ENCODE peak calls at places on chromosomes 3 and 15, in seven cellular contexts. One of them, this sample, is unnamed.

GRCh38 chr15:72179950-72180581 is 17.5 kb downstream of the GRAMD2A start:
- DNase-seq in WERI-Rb-1: peak
- DNase-seq in CD8-positive, alpha-beta memory T cell: no peak
- DNase-seq in astrocyte of the spinal cord: no peak
- DNase-seq in thoracic aorta: no peak
- DNase-seq in thyroid gland: peak
- DNase-seq in AG04450: no peak
- DNase-seq in this sample: no peak

GRCh38 chr3:108136888-108137814 is 46.3 kb upstream of the CD47 start:
- DNase-seq in thyroid gland: peak
- DNase-seq in astrocyte of the spinal cord: no peak
- DNase-seq in AG04450: no peak
- DNase-seq in WERI-Rb-1: no peak
- DNase-seq in thoracic aorta: no peak
- DNase-seq in CD8-positive, alpha-beta memory T cell: no peak
- DNase-seq in this sample: no peak

GRCh38 chr3:133445111-133445510 is 45.3 kb downstream of the BFSP2 start:
- DNase-seq in thoracic aorta: no peak
- DNase-seq in AG04450: no peak
- DNase-seq in WERI-Rb-1: no peak
- DNase-seq in thyroid gland: no peak
- DNase-seq in CD8-positive, alpha-beta memory T cell: no peak
- DNase-seq in astrocyte of the spinal cord: no peak
- DNase-seq in this sample: no peak

GRCh38 chr3:159169828-159170227 is 368.0 kb downstream of the MFSD1 start:
- DNase-seq in AG04450: peak
- DNase-seq in thyroid gland: no peak
- DNase-seq in WERI-Rb-1: no peak
- DNase-seq in astrocyte of the spinal cord: peak
- DNase-seq in CD8-positive, alpha-beta memory T cell: no peak
- DNase-seq in thoracic aorta: no peak
- DNase-seq in this sample: no peak

GRCh38 chr15:57227181-57227580 is 149.1 kb upstream of the CGNL1 start:
- DNase-seq in WERI-Rb-1: no peak
- DNase-seq in astrocyte of the spinal cord: no peak
- DNase-seq in thyroid gland: no peak
- DNase-seq in AG04450: no peak
- DNase-seq in thoracic aorta: no peak
- DNase-seq in CD8-positive, alpha-beta memory T cell: no peak
- DNase-seq in this sample: no peak

GRCh38 chr3:184234224-184234623 is 4.8 kb downstream of the VWA5B2 start:
- DNase-seq in WERI-Rb-1: peak
- DNase-seq in astrocyte of the spinal cord: peak
- DNase-seq in AG04450: peak
- DNase-seq in CD8-positive, alpha-beta memory T cell: no peak
- DNase-seq in thoracic aorta: no peak
- DNase-seq in thyroid gland: peak
- DNase-seq in this sample: peak

GRCh38 chr15:58724471-58724870 is 25.0 kb downstream of the ADAM10 start:
- DNase-seq in thyroid gland: peak
- DNase-seq in CD8-positive, alpha-beta memory T cell: peak
- DNase-seq in WERI-Rb-1: no peak
- DNase-seq in AG04450: no peak
- DNase-seq in astrocyte of the spinal cord: peak
- DNase-seq in thoracic aorta: no peak
- DNase-seq in this sample: no peak

GRCh38 chr15:69883306-69883705 is 214.4 kb downstream of the TLE3 start:
- DNase-seq in astrocyte of the spinal cord: no peak
- DNase-seq in thyroid gland: no peak
- DNase-seq in thoracic aorta: no peak
- DNase-seq in AG04450: no peak
- DNase-seq in WERI-Rb-1: no peak
- DNase-seq in CD8-positive, alpha-beta memory T cell: no peak
- DNase-seq in this sample: no peak

GRCh38 chr15:61651267-61651666 is 409.0 kb downstream of the VPS13C start:
- DNase-seq in thoracic aorta: no peak
- DNase-seq in WERI-Rb-1: no peak
- DNase-seq in CD8-positive, alpha-beta memory T cell: no peak
- DNase-seq in AG04450: no peak
- DNase-seq in astrocyte of the spinal cord: peak
- DNase-seq in thyroid gland: no peak
- DNase-seq in this sample: no peak

GRCh38 chr3:15042936-15043335 is 22.2 kb downstream of the MRPS25 start:
- DNase-seq in WERI-Rb-1: no peak
- DNase-seq in AG04450: no peak
- DNase-seq in thyroid gland: no peak
- DNase-seq in astrocyte of the spinal cord: peak
- DNase-seq in thoracic aorta: no peak
- DNase-seq in CD8-positive, alpha-beta memory T cell: no peak
- DNase-seq in this sample: no peak

GRCh38 chr3:9536212-9536611 is 17.4 kb downstream of the LHFPL4 start:
- DNase-seq in astrocyte of the spinal cord: no peak
- DNase-seq in WERI-Rb-1: no peak
- DNase-seq in AG04450: no peak
- DNase-seq in thyroid gland: no peak
- DNase-seq in thoracic aorta: no peak
- DNase-seq in CD8-positive, alpha-beta memory T cell: no peak
- DNase-seq in this sample: no peak

GRCh38 chr15:92921215-92922131 is 21.3 kb downstream of the CHD2 start:
- DNase-seq in astrocyte of the spinal cord: peak
- DNase-seq in WERI-Rb-1: no peak
- DNase-seq in AG04450: no peak
- DNase-seq in thoracic aorta: no peak
- DNase-seq in thyroid gland: no peak
- DNase-seq in CD8-positive, alpha-beta memory T cell: no peak
- DNase-seq in this sample: no peak

GRCh38 chr15:55279746-55280351 is 9.8 kb downstream of the RAB27A start:
- DNase-seq in CD8-positive, alpha-beta memory T cell: peak
- DNase-seq in thyroid gland: no peak
- DNase-seq in WERI-Rb-1: no peak
- DNase-seq in thoracic aorta: no peak
- DNase-seq in AG04450: peak
- DNase-seq in astrocyte of the spinal cord: peak
- DNase-seq in this sample: no peak

GRCh38 chr15:85709250-85709649 is 85.5 kb downstream of the KLHL25 start:
- DNase-seq in CD8-positive, alpha-beta memory T cell: no peak
- DNase-seq in AG04450: no peak
- DNase-seq in thyroid gland: peak
- DNase-seq in thoracic aorta: no peak
- DNase-seq in WERI-Rb-1: no peak
- DNase-seq in astrocyte of the spinal cord: no peak
- DNase-seq in this sample: no peak

GRCh38 chr15:85706779-85707518 is 87.8 kb downstream of the KLHL25 start:
- DNase-seq in WERI-Rb-1: no peak
- DNase-seq in CD8-positive, alpha-beta memory T cell: peak
- DNase-seq in AG04450: no peak
- DNase-seq in thyroid gland: no peak
- DNase-seq in thoracic aorta: no peak
- DNase-seq in astrocyte of the spinal cord: peak
- DNase-seq in this sample: no peak

GRCh38 chr15:85707519-85708338 is 87.0 kb downstream of the KLHL25 start:
- DNase-seq in thyroid gland: peak
- DNase-seq in thoracic aorta: no peak
- DNase-seq in WERI-Rb-1: no peak
- DNase-seq in CD8-positive, alpha-beta memory T cell: no peak
- DNase-seq in AG04450: no peak
- DNase-seq in astrocyte of the spinal cord: peak
- DNase-seq in this sample: no peak

GRCh38 chr15:85710340-85710842 is 84.3 kb downstream of the KLHL25 start:
- DNase-seq in thoracic aorta: no peak
- DNase-seq in astrocyte of the spinal cord: no peak
- DNase-seq in AG04450: no peak
- DNase-seq in thyroid gland: no peak
- DNase-seq in WERI-Rb-1: no peak
- DNase-seq in CD8-positive, alpha-beta memory T cell: no peak
- DNase-seq in this sample: no peak

GRCh38 chr15:85708402-85708932 is 86.3 kb downstream of the KLHL25 start:
- DNase-seq in thyroid gland: peak
- DNase-seq in CD8-positive, alpha-beta memory T cell: no peak
- DNase-seq in WERI-Rb-1: no peak
- DNase-seq in astrocyte of the spinal cord: no peak
- DNase-seq in thoracic aorta: no peak
- DNase-seq in AG04450: no peak
- DNase-seq in this sample: no peak
- H3K4me3 ChIP-seq in thyroid gland: no peak
- H3K4me3 ChIP-seq in CD8-positive, alpha-beta memory T cell: peak
- H3K4me3 ChIP-seq in WERI-Rb-1: no peak
- H3K4me3 ChIP-seq in astrocyte of the spinal cord: no peak
- H3K4me3 ChIP-seq in thoracic aorta: peak
- H3K4me3 ChIP-seq in AG04450: no peak
- H3K4me3 ChIP-seq in this sample: no peak

GRCh38 chr3:131711114-131711786 is 208.5 kb upstream of the MRPL3 start:
- DNase-seq in thyroid gland: no peak
- DNase-seq in astrocyte of the spinal cord: no peak
- DNase-seq in CD8-positive, alpha-beta memory T cell: no peak
- DNase-seq in AG04450: no peak
- DNase-seq in thoracic aorta: no peak
- DNase-seq in WERI-Rb-1: no peak
- DNase-seq in this sample: no peak

GRCh38 chr3:131712662-131713061 is 209.9 kb upstream of the MRPL3 start:
- DNase-seq in CD8-positive, alpha-beta memory T cell: no peak
- DNase-seq in astrocyte of the spinal cord: no peak
- DNase-seq in thyroid gland: no peak
- DNase-seq in thoracic aorta: no peak
- DNase-seq in AG04450: no peak
- DNase-seq in WERI-Rb-1: no peak
- DNase-seq in this sample: no peak

GRCh38 chr3:131716007-131716406 is 213.2 kb upstream of the MRPL3 start:
- DNase-seq in astrocyte of the spinal cord: peak
- DNase-seq in AG04450: no peak
- DNase-seq in WERI-Rb-1: no peak
- DNase-seq in thoracic aorta: no peak
- DNase-seq in thyroid gland: no peak
- DNase-seq in CD8-positive, alpha-beta memory T cell: no peak
- DNase-seq in this sample: no peak

GRCh38 chr3:131714585-131715220 is 211.9 kb upstream of the MRPL3 start:
- DNase-seq in thoracic aorta: no peak
- DNase-seq in CD8-positive, alpha-beta memory T cell: no peak
- DNase-seq in thyroid gland: no peak
- DNase-seq in astrocyte of the spinal cord: no peak
- DNase-seq in WERI-Rb-1: no peak
- DNase-seq in AG04450: no peak
- DNase-seq in this sample: no peak

DNA sequence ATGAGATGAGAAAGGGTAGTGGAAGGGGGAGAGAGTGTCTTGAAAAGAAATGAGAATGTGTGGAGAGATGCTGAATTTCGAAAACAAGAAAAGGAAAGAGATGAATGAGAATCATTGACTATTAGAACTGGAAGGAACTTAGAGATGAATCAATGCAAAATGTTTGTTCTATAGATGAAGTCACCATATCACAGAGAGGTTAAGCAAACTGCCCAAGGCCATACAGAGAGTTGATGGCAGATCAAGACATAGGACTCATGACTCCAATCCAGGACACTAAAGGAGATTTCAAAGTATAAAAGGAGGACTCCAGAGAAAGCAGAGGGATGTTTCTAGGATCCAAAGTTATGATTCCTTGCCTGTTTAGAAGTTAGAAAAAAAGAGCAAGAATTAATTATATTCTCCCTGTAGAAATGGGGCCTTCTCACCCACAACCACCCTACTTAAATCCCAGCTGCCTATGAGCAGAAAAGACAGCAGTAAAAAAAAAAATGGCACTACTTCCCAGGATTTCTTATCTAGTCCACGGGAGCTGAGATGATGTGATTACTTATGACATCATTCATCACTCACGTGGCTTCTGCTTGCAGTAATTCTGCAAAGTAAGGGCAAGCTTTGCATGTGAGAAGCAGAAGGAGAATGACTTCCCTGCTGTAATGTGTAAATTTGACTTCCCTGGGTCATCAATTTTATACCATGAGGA is 210.8 kb upstream of the MRPL3 start:
- DNase-seq in astrocyte of the spinal cord: no peak
- DNase-seq in thyroid gland: no peak
- DNase-seq in WERI-Rb-1: no peak
- DNase-seq in thoracic aorta: no peak
- DNase-seq in AG04450: no peak
- DNase-seq in CD8-positive, alpha-beta memory T cell: no peak
- DNase-seq in this sample: no peak
- H3K4me3 ChIP-seq in astrocyte of the spinal cord: no peak
- H3K4me3 ChIP-seq in thyroid gland: no peak
- H3K4me3 ChIP-seq in WERI-Rb-1: no peak
- H3K4me3 ChIP-seq in thoracic aorta: no peak
- H3K4me3 ChIP-seq in AG04450: no peak
- H3K4me3 ChIP-seq in CD8-positive, alpha-beta memory T cell: no peak
- H3K4me3 ChIP-seq in this sample: no peak

GRCh38 chr3:41330465-41330864 is 131.2 kb downstream of the CTNNB1 start:
- DNase-seq in CD8-positive, alpha-beta memory T cell: no peak
- DNase-seq in AG04450: no peak
- DNase-seq in astrocyte of the spinal cord: peak
- DNase-seq in thoracic aorta: no peak
- DNase-seq in thyroid gland: no peak
- DNase-seq in WERI-Rb-1: no peak
- DNase-seq in this sample: no peak

GRCh38 chr3:41329881-41330280 is 130.6 kb downstream of the CTNNB1 start:
- DNase-seq in WERI-Rb-1: no peak
- DNase-seq in AG04450: no peak
- DNase-seq in thyroid gland: no peak
- DNase-seq in CD8-positive, alpha-beta memory T cell: no peak
- DNase-seq in thoracic aorta: no peak
- DNase-seq in astrocyte of the spinal cord: no peak
- DNase-seq in this sample: no peak

GRCh38 chr3:41327718-41328117 is 128.4 kb downstream of the CTNNB1 start:
- DNase-seq in CD8-positive, alpha-beta memory T cell: no peak
- DNase-seq in AG04450: no peak
- DNase-seq in thyroid gland: no peak
- DNase-seq in WERI-Rb-1: no peak
- DNase-seq in astrocyte of the spinal cord: peak
- DNase-seq in thoracic aorta: no peak
- DNase-seq in this sample: no peak

GRCh38 chr3:41331023-41331422 is 131.7 kb downstream of the CTNNB1 start:
- DNase-seq in thyroid gland: peak
- DNase-seq in astrocyte of the spinal cord: no peak
- DNase-seq in CD8-positive, alpha-beta memory T cell: no peak
- DNase-seq in WERI-Rb-1: no peak
- DNase-seq in AG04450: no peak
- DNase-seq in thoracic aorta: no peak
- DNase-seq in this sample: no peak

GRCh38 chr3:41328916-41329315 is 129.6 kb downstream of the CTNNB1 start:
- DNase-seq in CD8-positive, alpha-beta memory T cell: no peak
- DNase-seq in astrocyte of the spinal cord: peak
- DNase-seq in AG04450: no peak
- DNase-seq in WERI-Rb-1: no peak
- DNase-seq in thoracic aorta: no peak
- DNase-seq in thyroid gland: no peak
- DNase-seq in this sample: no peak
- H3K4me3 ChIP-seq in CD8-positive, alpha-beta memory T cell: no peak
- H3K4me3 ChIP-seq in astrocyte of the spinal cord: no peak
- H3K4me3 ChIP-seq in AG04450: no peak
- H3K4me3 ChIP-seq in WERI-Rb-1: no peak
- H3K4me3 ChIP-seq in thoracic aorta: no peak
- H3K4me3 ChIP-seq in thyroid gland: no peak
- H3K4me3 ChIP-seq in this sample: no peak

DNA sequence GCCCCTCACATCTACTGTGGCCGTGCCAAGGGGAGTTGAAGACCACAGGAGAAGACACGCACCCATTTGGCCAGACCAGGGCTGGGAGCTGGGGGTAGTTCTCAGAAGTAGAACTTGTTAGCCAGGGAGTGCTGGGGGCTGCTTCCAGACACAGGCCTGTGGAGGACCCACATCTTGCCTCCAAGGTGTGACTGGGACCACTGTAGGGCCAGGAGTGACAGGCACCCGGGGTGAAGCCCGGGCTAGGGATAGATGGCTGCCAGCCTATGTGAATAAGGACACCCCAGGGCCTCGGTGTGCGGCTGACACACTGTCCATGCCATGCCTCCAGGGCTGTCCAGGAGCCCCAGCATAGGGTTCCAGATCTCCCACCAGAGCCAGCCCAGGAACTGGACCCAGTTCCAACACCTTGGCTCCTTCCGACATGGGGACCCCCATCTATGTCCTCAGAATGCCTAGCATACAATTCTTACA is 1.8 kb downstream of the ANPEP start:
- DNase-seq in thyroid gland: no peak
- DNase-seq in AG04450: no peak
- DNase-seq in astrocyte of the spinal cord: no peak
- DNase-seq in thoracic aorta: no peak
- DNase-seq in WERI-Rb-1: no peak
- DNase-seq in CD8-positive, alpha-beta memory T cell: no peak
- DNase-seq in this sample: no peak
- H3K4me3 ChIP-seq in thyroid gland: no peak
- H3K4me3 ChIP-seq in AG04450: no peak
- H3K4me3 ChIP-seq in astrocyte of the spinal cord: peak
- H3K4me3 ChIP-seq in thoracic aorta: no peak
- H3K4me3 ChIP-seq in WERI-Rb-1: no peak
- H3K4me3 ChIP-seq in CD8-positive, alpha-beta memory T cell: no peak
- H3K4me3 ChIP-seq in this sample: no peak

This sample was measured in left lung.